ENCODE peak calls at places on chromosomes 3 and 15, in five cellular contexts. I is NCI-H1694; Q is IMR-90; J is activated CD4-positive, CD25-positive, alpha-beta regulatory T cell; R is A172. U is an unnamed sample.

GRCh38 chr15:37860896-37861295 is 73.5 kb upstream of the TMCO5A start:
- DNase-seq in I (no peak), Q (no peak), J (no peak), R (no peak), U (no peak)

GRCh38 chr3:122458992-122459391 is 43.1 kb upstream of the WDR5B start:
- DNase-seq in J (no peak), Q (peak; percentile 62), R (peak; percentile 54), I (no peak), U (no peak)

GRCh38 chr3:115081444-115081843 is 65.6 kb downstream of the ZBTB20 start:
- DNase-seq in Q (no peak), I (no peak), J (no peak), R (no peak), U (no peak)

GRCh38 chr15:45377630-45378148 is 655 bp downstream of the GATM start:
- DNase-seq in R (no peak), I (peak; percentile 82), J (no peak), Q (no peak), U (no peak)

GRCh38 chr3:101720851-101721649 is 3.4 kb upstream of the CEP97 start:
- DNase-seq in I (no peak), J (no peak), R (no peak), Q (peak; percentile 33), U (no peak)

GRCh38 chr15:39594056-39594763 is 13.3 kb downstream of the THBS1 start:
- DNase-seq in J (no peak), R (no peak), Q (peak; percentile 34), I (no peak), U (no peak)

GRCh38 chr15:89888214-89888804 is 5.5 kb downstream of the AP3S2 start:
- DNase-seq in Q (peak; percentile 90), R (peak; percentile 73), J (no peak), I (no peak), U (no peak)

GRCh38 chr3:135007622-135008021 is 212.6 kb downstream of the EPHB1 start:
- DNase-seq in Q (no peak), J (no peak), I (no peak), R (no peak), U (no peak)

GRCh38 chr3:23115171-23115877 is 87.8 kb upstream of the UBE2E2 start:
- DNase-seq in I (no peak), Q (no peak), J (no peak), R (no peak), U (no peak)

GRCh38 chr3:53845881-53846133 is 412 bp downstream of the CHDH start:
- DNase-seq in R (no peak), Q (no peak), I (no peak), J (no peak), U (no peak)

GRCh38 chr3:127639173-127640030 is 10.4 kb downstream of the PODXL2 start:
- DNase-seq in J (no peak), Q (peak; percentile 47), R (peak; percentile 42), I (no peak), U (no peak)

GRCh38 chr3:100992086-100993033 is 861 bp downstream of the ABI3BP start:
- DNase-seq in J (no peak), Q (peak; percentile 55), I (no peak), R (peak; percentile 23), U (no peak)

GRCh38 chr3:191123231-191123630 is 75.8 kb upstream of the OSTN start:
- DNase-seq in I (no peak), Q (no peak), R (no peak), J (no peak), U (no peak)

GRCh38 chr3:197750863-197751737 is 1.4 kb downstream of the FYTTD1 start:
- DNase-seq in Q (peak; percentile 43), I (no peak), R (peak; percentile 29), J (no peak), U (no peak)

GRCh38 chr3:7876741-7877297 is 624.8 kb upstream of the LMCD1 start:
- DNase-seq in J (no peak), R (peak; percentile 42), Q (no peak), I (no peak), U (peak; percentile 5)

GRCh38 chr15:100572362-100572983 is 29.5 kb downstream of the LINS1 start:
- DNase-seq in R (no peak), Q (peak; percentile 23), J (no peak), I (peak; percentile 35), U (no peak)

GRCh38 chr3:43537206-43537605 is 84.6 kb downstream of the ANO10 start:
- DNase-seq in I (peak; percentile 80), Q (no peak), R (no peak), J (no peak), U (no peak)

GRCh38 chr3:23877324-23877980 is 39.3 kb downstream of the NKIRAS1 start:
- DNase-seq in Q (peak; percentile 81), J (no peak), I (no peak), R (peak; percentile 49), U (no peak)

GRCh38 chr3:147398841-147399534 is 7.4 kb downstream of the ZIC4 start:
- DNase-seq in R (no peak), J (no peak), I (no peak), Q (no peak), U (no peak)

GRCh38 chr15:81449836-81450474 is 75.9 kb upstream of the TMC3 start:
- DNase-seq in R (no peak), I (no peak), Q (no peak), J (no peak), U (no peak)